ENCODE peak calls at places on chromosome 4, in five cellular contexts. One of them, this sample, is unnamed.

GRCh38 chr4:160020804-160021203 is 917.9 kb downstream of the RAPGEF2 start:
- DNase-seq in neural progenitor cell: no peak
- DNase-seq in activated naive CD4-positive, alpha-beta T cell treated with Interleukin-2 at 50 U/mL for 16 hours: no peak
- DNase-seq in naive B cell: no peak
- DNase-seq in tibial artery: no peak
- DNase-seq in this sample: no peak

GRCh38 chr4:115851918-115852766 is 738.7 kb upstream of the NDST4 start:
- DNase-seq in neural progenitor cell: peak
- DNase-seq in activated naive CD4-positive, alpha-beta T cell treated with Interleukin-2 at 50 U/mL for 16 hours: no peak
- DNase-seq in tibial artery: peak
- DNase-seq in naive B cell: no peak
- DNase-seq in this sample: peak

GRCh38 chr4:176549161-176549865 is 229.5 kb downstream of the SPCS3 start:
- DNase-seq in tibial artery: no peak
- DNase-seq in naive B cell: no peak
- DNase-seq in neural progenitor cell: no peak
- DNase-seq in activated naive CD4-positive, alpha-beta T cell treated with Interleukin-2 at 50 U/mL for 16 hours: no peak
- DNase-seq in this sample: no peak

GRCh38 chr4:47207555-47207954 is 176.2 kb downstream of the GABRB1 start:
- DNase-seq in neural progenitor cell: no peak
- DNase-seq in activated naive CD4-positive, alpha-beta T cell treated with Interleukin-2 at 50 U/mL for 16 hours: no peak
- DNase-seq in tibial artery: no peak
- DNase-seq in naive B cell: no peak
- DNase-seq in this sample: no peak

GRCh38 chr4:165663411-165663810 is 209.6 kb upstream of the TLL1 start:
- DNase-seq in tibial artery: no peak
- DNase-seq in naive B cell: no peak
- DNase-seq in neural progenitor cell: no peak
- DNase-seq in activated naive CD4-positive, alpha-beta T cell treated with Interleukin-2 at 50 U/mL for 16 hours: no peak
- DNase-seq in this sample: no peak

GRCh38 chr4:170374770-170375169 is 285.0 kb upstream of the AADAT start:
- DNase-seq in naive B cell: no peak
- DNase-seq in neural progenitor cell: peak
- DNase-seq in activated naive CD4-positive, alpha-beta T cell treated with Interleukin-2 at 50 U/mL for 16 hours: no peak
- DNase-seq in tibial artery: no peak
- DNase-seq in this sample: no peak

GRCh38 chr4:31362756-31363155 is 642.6 kb downstream of the PCDH7 start:
- DNase-seq in neural progenitor cell: no peak
- DNase-seq in activated naive CD4-positive, alpha-beta T cell treated with Interleukin-2 at 50 U/mL for 16 hours: no peak
- DNase-seq in naive B cell: no peak
- DNase-seq in tibial artery: no peak
- DNase-seq in this sample: no peak

GRCh38 chr4:182745268-182745667 is 171.9 kb downstream of the DCTD start:
- DNase-seq in activated naive CD4-positive, alpha-beta T cell treated with Interleukin-2 at 50 U/mL for 16 hours: no peak
- DNase-seq in tibial artery: no peak
- DNase-seq in naive B cell: no peak
- DNase-seq in neural progenitor cell: no peak
- DNase-seq in this sample: no peak

GRCh38 chr4:45946699-45947098 is 177.2 kb downstream of the GABRG1 start:
- DNase-seq in tibial artery: no peak
- DNase-seq in activated naive CD4-positive, alpha-beta T cell treated with Interleukin-2 at 50 U/mL for 16 hours: no peak
- DNase-seq in neural progenitor cell: no peak
- DNase-seq in naive B cell: no peak
- DNase-seq in this sample: no peak

GRCh38 chr4:20323991-20324390 is 72.3 kb downstream of the SLIT2 start:
- DNase-seq in naive B cell: no peak
- DNase-seq in tibial artery: no peak
- DNase-seq in activated naive CD4-positive, alpha-beta T cell treated with Interleukin-2 at 50 U/mL for 16 hours: no peak
- DNase-seq in neural progenitor cell: no peak
- DNase-seq in this sample: no peak

GRCh38 chr4:139866270-139866962 is 200.8 kb downstream of the MGST2 start:
- DNase-seq in activated naive CD4-positive, alpha-beta T cell treated with Interleukin-2 at 50 U/mL for 16 hours: no peak
- DNase-seq in tibial artery: no peak
- DNase-seq in naive B cell: no peak
- DNase-seq in neural progenitor cell: no peak
- DNase-seq in this sample: no peak

GRCh38 chr4:184647391-184648101 is 1.7 kb downstream of the CASP3 start:
- DNase-seq in neural progenitor cell: no peak
- DNase-seq in activated naive CD4-positive, alpha-beta T cell treated with Interleukin-2 at 50 U/mL for 16 hours: no peak
- DNase-seq in tibial artery: no peak
- DNase-seq in naive B cell: no peak
- DNase-seq in this sample: no peak

GRCh38 chr4:140096483-140096861 is 57.5 kb downstream of the MAML3 start:
- DNase-seq in neural progenitor cell: no peak
- DNase-seq in activated naive CD4-positive, alpha-beta T cell treated with Interleukin-2 at 50 U/mL for 16 hours: no peak
- DNase-seq in tibial artery: no peak
- DNase-seq in naive B cell: no peak
- DNase-seq in this sample: no peak

GRCh38 chr4:25559508-25559907 is 96.1 kb upstream of the SLC34A2 start:
- DNase-seq in activated naive CD4-positive, alpha-beta T cell treated with Interleukin-2 at 50 U/mL for 16 hours: no peak
- DNase-seq in tibial artery: no peak
- DNase-seq in naive B cell: no peak
- DNase-seq in neural progenitor cell: no peak
- DNase-seq in this sample: no peak

GRCh38 chr4:128347175-128347868 is 59.7 kb upstream of the PGRMC2 start:
- DNase-seq in neural progenitor cell: no peak
- DNase-seq in activated naive CD4-positive, alpha-beta T cell treated with Interleukin-2 at 50 U/mL for 16 hours: no peak
- DNase-seq in naive B cell: no peak
- DNase-seq in tibial artery: no peak
- DNase-seq in this sample: no peak

GRCh38 chr4:2432004-2432403 is 13.2 kb downstream of the CFAP99 start:
- DNase-seq in naive B cell: no peak
- DNase-seq in tibial artery: no peak
- DNase-seq in activated naive CD4-positive, alpha-beta T cell treated with Interleukin-2 at 50 U/mL for 16 hours: no peak
- DNase-seq in neural progenitor cell: no peak
- DNase-seq in this sample: no peak

GRCh38 chr4:140450352-140450751 is 22.9 kb upstream of the CLGN start:
- DNase-seq in naive B cell: no peak
- DNase-seq in tibial artery: no peak
- DNase-seq in activated naive CD4-positive, alpha-beta T cell treated with Interleukin-2 at 50 U/mL for 16 hours: no peak
- DNase-seq in neural progenitor cell: no peak
- DNase-seq in this sample: no peak

GRCh38 chr4:108536577-108536976 is 83.8 kb upstream of the RPL34 start:
- DNase-seq in activated naive CD4-positive, alpha-beta T cell treated with Interleukin-2 at 50 U/mL for 16 hours: no peak
- DNase-seq in neural progenitor cell: no peak
- DNase-seq in naive B cell: no peak
- DNase-seq in tibial artery: no peak
- DNase-seq in this sample: peak

GRCh38 chr4:76306882-76307669 is 543 bp downstream of the STBD1 start:
- DNase-seq in activated naive CD4-positive, alpha-beta T cell treated with Interleukin-2 at 50 U/mL for 16 hours: peak
- DNase-seq in neural progenitor cell: peak
- DNase-seq in naive B cell: no peak
- DNase-seq in tibial artery: peak
- DNase-seq in this sample: peak

GRCh38 chr4:14853186-14853946 is 148.9 kb upstream of the CPEB2 start:
- DNase-seq in neural progenitor cell: no peak
- DNase-seq in activated naive CD4-positive, alpha-beta T cell treated with Interleukin-2 at 50 U/mL for 16 hours: no peak
- DNase-seq in tibial artery: no peak
- DNase-seq in naive B cell: no peak
- DNase-seq in this sample: no peak

GRCh38 chr4:80197601-80198444 is 520 bp downstream of the PRDM8 start:
- DNase-seq in tibial artery: no peak
- DNase-seq in activated naive CD4-positive, alpha-beta T cell treated with Interleukin-2 at 50 U/mL for 16 hours: no peak
- DNase-seq in naive B cell: no peak
- DNase-seq in neural progenitor cell: peak
- DNase-seq in this sample: no peak

GRCh38 chr4:38170800-38171199 is 210.6 kb downstream of the PTTG2 start:
- DNase-seq in activated naive CD4-positive, alpha-beta T cell treated with Interleukin-2 at 50 U/mL for 16 hours: no peak
- DNase-seq in naive B cell: no peak
- DNase-seq in tibial artery: no peak
- DNase-seq in neural progenitor cell: no peak
- DNase-seq in this sample: no peak

GRCh38 chr4:37244583-37245390 is at the start of gene NWD2:
- DNase-seq in neural progenitor cell: peak
- DNase-seq in activated naive CD4-positive, alpha-beta T cell treated with Interleukin-2 at 50 U/mL for 16 hours: no peak
- DNase-seq in tibial artery: no peak
- DNase-seq in naive B cell: no peak
- DNase-seq in this sample: no peak

GRCh38 chr4:53780736-53781400 is 189.6 kb upstream of the LNX1 start:
- DNase-seq in tibial artery: no peak
- DNase-seq in activated naive CD4-positive, alpha-beta T cell treated with Interleukin-2 at 50 U/mL for 16 hours: no peak
- DNase-seq in naive B cell: no peak
- DNase-seq in neural progenitor cell: no peak
- DNase-seq in this sample: no peak

GRCh38 chr4:84401669-84402068 is 97.4 kb downstream of the NKX6-1 start:
- DNase-seq in tibial artery: no peak
- DNase-seq in naive B cell: no peak
- DNase-seq in activated naive CD4-positive, alpha-beta T cell treated with Interleukin-2 at 50 U/mL for 16 hours: no peak
- DNase-seq in neural progenitor cell: no peak
- DNase-seq in this sample: no peak

GRCh38 chr4:70768301-70768948 is 46.7 kb downstream of the RUFY3 start:
- DNase-seq in neural progenitor cell: no peak
- DNase-seq in tibial artery: no peak
- DNase-seq in naive B cell: no peak
- DNase-seq in activated naive CD4-positive, alpha-beta T cell treated with Interleukin-2 at 50 U/mL for 16 hours: no peak
- DNase-seq in this sample: no peak

GRCh38 chr4:4477391-4477790 is 64.5 kb downstream of the STX18 start:
- DNase-seq in tibial artery: no peak
- DNase-seq in neural progenitor cell: no peak
- DNase-seq in activated naive CD4-positive, alpha-beta T cell treated with Interleukin-2 at 50 U/mL for 16 hours: no peak
- DNase-seq in naive B cell: no peak
- DNase-seq in this sample: no peak

GRCh38 chr4:54440394-54441223 is 211.5 kb downstream of the PDGFRA start:
- DNase-seq in neural progenitor cell: peak
- DNase-seq in activated naive CD4-positive, alpha-beta T cell treated with Interleukin-2 at 50 U/mL for 16 hours: no peak
- DNase-seq in tibial artery: no peak
- DNase-seq in naive B cell: no peak
- DNase-seq in this sample: no peak

GRCh38 chr4:48602763-48603162 is 112.7 kb downstream of the ZAR1 start:
- DNase-seq in tibial artery: no peak
- DNase-seq in activated naive CD4-positive, alpha-beta T cell treated with Interleukin-2 at 50 U/mL for 16 hours: no peak
- DNase-seq in neural progenitor cell: no peak
- DNase-seq in naive B cell: no peak
- DNase-seq in this sample: no peak

GRCh38 chr4:25258980-25259578 is 25.2 kb downstream of the PI4K2B start:
- DNase-seq in tibial artery: no peak
- DNase-seq in activated naive CD4-positive, alpha-beta T cell treated with Interleukin-2 at 50 U/mL for 16 hours: no peak
- DNase-seq in naive B cell: no peak
- DNase-seq in neural progenitor cell: no peak
- DNase-seq in this sample: no peak

GRCh38 chr4:61428950-61429349 is 228.8 kb downstream of the ADGRL3 start:
- DNase-seq in tibial artery: no peak
- DNase-seq in activated naive CD4-positive, alpha-beta T cell treated with Interleukin-2 at 50 U/mL for 16 hours: no peak
- DNase-seq in naive B cell: no peak
- DNase-seq in neural progenitor cell: no peak
- DNase-seq in this sample: no peak

GRCh38 chr4:5470318-5470889 is 238.0 kb downstream of the EVC2 start:
- DNase-seq in naive B cell: no peak
- DNase-seq in neural progenitor cell: no peak
- DNase-seq in tibial artery: peak
- DNase-seq in activated naive CD4-positive, alpha-beta T cell treated with Interleukin-2 at 50 U/mL for 16 hours: no peak
- DNase-seq in this sample: no peak

GRCh38 chr4:184644553-184645307 is 4.5 kb downstream of the CASP3 start:
- DNase-seq in naive B cell: no peak
- DNase-seq in tibial artery: no peak
- DNase-seq in neural progenitor cell: no peak
- DNase-seq in activated naive CD4-positive, alpha-beta T cell treated with Interleukin-2 at 50 U/mL for 16 hours: no peak
- DNase-seq in this sample: no peak

GRCh38 chr4:87011340-87012034 is 76.7 kb downstream of the AFF1 start:
- DNase-seq in activated naive CD4-positive, alpha-beta T cell treated with Interleukin-2 at 50 U/mL for 16 hours: no peak
- DNase-seq in neural progenitor cell: no peak
- DNase-seq in naive B cell: no peak
- DNase-seq in tibial artery: no peak
- DNase-seq in this sample: no peak

GRCh38 chr4:37478151-37478550 is 208.0 kb downstream of the RELL1 start:
- DNase-seq in naive B cell: no peak
- DNase-seq in activated naive CD4-positive, alpha-beta T cell treated with Interleukin-2 at 50 U/mL for 16 hours: no peak
- DNase-seq in neural progenitor cell: no peak
- DNase-seq in tibial artery: no peak
- DNase-seq in this sample: no peak

GRCh38 chr4:616911-617643 is 8.3 kb upstream of the PDE6B start:
- DNase-seq in neural progenitor cell: peak
- DNase-seq in naive B cell: no peak
- DNase-seq in activated naive CD4-positive, alpha-beta T cell treated with Interleukin-2 at 50 U/mL for 16 hours: no peak
- DNase-seq in tibial artery: peak
- DNase-seq in this sample: no peak

GRCh38 chr4:15536552-15537499 is 67.1 kb downstream of the CC2D2A start:
- DNase-seq in neural progenitor cell: no peak
- DNase-seq in activated naive CD4-positive, alpha-beta T cell treated with Interleukin-2 at 50 U/mL for 16 hours: no peak
- DNase-seq in naive B cell: no peak
- DNase-seq in tibial artery: no peak
- DNase-seq in this sample: no peak

GRCh38 chr4:153592090-153592489 is 92.0 kb upstream of the TLR2 start:
- DNase-seq in activated naive CD4-positive, alpha-beta T cell treated with Interleukin-2 at 50 U/mL for 16 hours: no peak
- DNase-seq in naive B cell: no peak
- DNase-seq in tibial artery: no peak
- DNase-seq in neural progenitor cell: no peak
- DNase-seq in this sample: no peak

GRCh38 chr4:86957214-86957613 is 22.4 kb downstream of the AFF1 start:
- DNase-seq in naive B cell: no peak
- DNase-seq in tibial artery: no peak
- DNase-seq in neural progenitor cell: no peak
- DNase-seq in activated naive CD4-positive, alpha-beta T cell treated with Interleukin-2 at 50 U/mL for 16 hours: no peak
- DNase-seq in this sample: no peak

GRCh38 chr4:125104616-125105015 is 210.1 kb upstream of the FAT4 start:
- DNase-seq in activated naive CD4-positive, alpha-beta T cell treated with Interleukin-2 at 50 U/mL for 16 hours: no peak
- DNase-seq in tibial artery: no peak
- DNase-seq in neural progenitor cell: no peak
- DNase-seq in naive B cell: no peak
- DNase-seq in this sample: no peak